ENCODE peak calls at places on chromosomes 11 and 22, in nine cellular contexts. One of them, this sample, is unnamed.

GRCh38 chr22:35972559-35972958 is 56.1 kb downstream of the RBFOX2 start:
- DNase-seq in HL-60: no peak
- DNase-seq in esophagus muscularis mucosa: no peak
- DNase-seq in right atrium auricular region: no peak
- DNase-seq in CD8-positive, alpha-beta T cell: no peak
- DNase-seq in OCI-LY7: no peak
- DNase-seq in tibial artery: no peak
- DNase-seq in heart right ventricle: no peak
- DNase-seq in PC-9: no peak
- DNase-seq in this sample: no peak

GRCh38 chr11:11752688-11753087 is 89.1 kb upstream of the USP47 start:
- DNase-seq in CD8-positive, alpha-beta T cell: no peak
- DNase-seq in OCI-LY7: no peak
- DNase-seq in right atrium auricular region: no peak
- DNase-seq in esophagus muscularis mucosa: no peak
- DNase-seq in PC-9: no peak
- DNase-seq in tibial artery: no peak
- DNase-seq in heart right ventricle: no peak
- DNase-seq in HL-60: no peak
- DNase-seq in this sample: no peak

GRCh38 chr22:39685336-39686177 is 115.0 kb downstream of the CACNA1I start:
- DNase-seq in PC-9: no peak
- DNase-seq in right atrium auricular region: no peak
- DNase-seq in HL-60: no peak
- DNase-seq in OCI-LY7: no peak
- DNase-seq in esophagus muscularis mucosa: no peak
- DNase-seq in heart right ventricle: no peak
- DNase-seq in tibial artery: no peak
- DNase-seq in CD8-positive, alpha-beta T cell: no peak
- DNase-seq in this sample: no peak

GRCh38 chr22:36365020-36365411 is 22.8 kb downstream of the MYH9 start:
- DNase-seq in heart right ventricle: no peak
- DNase-seq in right atrium auricular region: peak; percentile 87
- DNase-seq in esophagus muscularis mucosa: no peak
- DNase-seq in PC-9: peak; percentile 74
- DNase-seq in HL-60: no peak
- DNase-seq in OCI-LY7: no peak
- DNase-seq in CD8-positive, alpha-beta T cell: peak; percentile 97
- DNase-seq in tibial artery: peak; percentile 79
- DNase-seq in this sample: peak; percentile 65

GRCh38 chr11:45146072-45147016 is at the start of gene PRDM11:
- DNase-seq in PC-9: peak; percentile 76
- DNase-seq in heart right ventricle: no peak
- DNase-seq in OCI-LY7: peak; percentile 75
- DNase-seq in tibial artery: peak; percentile 54
- DNase-seq in CD8-positive, alpha-beta T cell: no peak
- DNase-seq in esophagus muscularis mucosa: no peak
- DNase-seq in HL-60: no peak
- DNase-seq in right atrium auricular region: no peak
- DNase-seq in this sample: peak; percentile 30

GRCh38 chr11:11569936-11570491 is 51.8 kb downstream of the GALNT18 start:
- DNase-seq in heart right ventricle: peak; percentile 70
- DNase-seq in HL-60: no peak
- DNase-seq in tibial artery: peak; percentile 88
- DNase-seq in esophagus muscularis mucosa: no peak
- DNase-seq in OCI-LY7: no peak
- DNase-seq in right atrium auricular region: peak; percentile 83
- DNase-seq in PC-9: no peak
- DNase-seq in CD8-positive, alpha-beta T cell: no peak
- DNase-seq in this sample: no peak

GRCh38 chr22:44248926-44249325 is 63.8 kb downstream of the SHISAL1 start:
- DNase-seq in PC-9: no peak
- DNase-seq in right atrium auricular region: peak; percentile 21
- DNase-seq in OCI-LY7: no peak
- DNase-seq in CD8-positive, alpha-beta T cell: no peak
- DNase-seq in tibial artery: no peak
- DNase-seq in HL-60: no peak
- DNase-seq in heart right ventricle: no peak
- DNase-seq in esophagus muscularis mucosa: peak; percentile 47
- DNase-seq in this sample: no peak

GRCh38 chr11:43632171-43632570 is 48.4 kb upstream of the HSD17B12 start:
- DNase-seq in CD8-positive, alpha-beta T cell: no peak
- DNase-seq in esophagus muscularis mucosa: no peak
- DNase-seq in OCI-LY7: no peak
- DNase-seq in right atrium auricular region: no peak
- DNase-seq in heart right ventricle: no peak
- DNase-seq in tibial artery: no peak
- DNase-seq in HL-60: no peak
- DNase-seq in PC-9: no peak
- DNase-seq in this sample: no peak

GRCh38 chr11:12675951-12676711 is 1.9 kb downstream of the TEAD1 start:
- DNase-seq in esophagus muscularis mucosa: no peak
- DNase-seq in CD8-positive, alpha-beta T cell: no peak
- DNase-seq in right atrium auricular region: no peak
- DNase-seq in PC-9: no peak
- DNase-seq in tibial artery: no peak
- DNase-seq in OCI-LY7: peak; percentile 25
- DNase-seq in HL-60: no peak
- DNase-seq in heart right ventricle: no peak
- DNase-seq in this sample: peak; percentile 22

GRCh38 chr11:133726576-133726975 is 118.7 kb downstream of the SPATA19 start:
- DNase-seq in PC-9: no peak
- DNase-seq in CD8-positive, alpha-beta T cell: no peak
- DNase-seq in heart right ventricle: no peak
- DNase-seq in right atrium auricular region: no peak
- DNase-seq in esophagus muscularis mucosa: no peak
- DNase-seq in OCI-LY7: no peak
- DNase-seq in tibial artery: no peak
- DNase-seq in HL-60: no peak
- DNase-seq in this sample: peak; percentile 94

GRCh38 chr11:60363542-60364525 is 14.5 kb upstream of the MS4A7 start:
- DNase-seq in right atrium auricular region: peak; percentile 78
- DNase-seq in CD8-positive, alpha-beta T cell: peak; percentile 38
- DNase-seq in PC-9: peak; percentile 39
- DNase-seq in OCI-LY7: peak; percentile 91
- DNase-seq in tibial artery: peak; percentile 59
- DNase-seq in heart right ventricle: no peak
- DNase-seq in esophagus muscularis mucosa: no peak
- DNase-seq in HL-60: peak; percentile 83
- DNase-seq in this sample: peak; percentile 52

GRCh38 chr22:24315367-24315781 is 44.7 kb downstream of the SPECC1L start:
- DNase-seq in OCI-LY7: no peak
- DNase-seq in esophagus muscularis mucosa: no peak
- DNase-seq in HL-60: no peak
- DNase-seq in CD8-positive, alpha-beta T cell: no peak
- DNase-seq in heart right ventricle: no peak
- DNase-seq in right atrium auricular region: no peak
- DNase-seq in PC-9: no peak
- DNase-seq in tibial artery: no peak
- DNase-seq in this sample: no peak

GRCh38 chr22:29308791-29309262 is 2.4 kb downstream of the GAS2L1 start:
- DNase-seq in esophagus muscularis mucosa: no peak
- DNase-seq in PC-9: no peak
- DNase-seq in right atrium auricular region: no peak
- DNase-seq in OCI-LY7: no peak
- DNase-seq in HL-60: no peak
- DNase-seq in CD8-positive, alpha-beta T cell: peak; percentile 42
- DNase-seq in tibial artery: no peak
- DNase-seq in heart right ventricle: no peak
- DNase-seq in this sample: no peak

GRCh38 chr11:130608267-130608666 is 159.8 kb downstream of the ADAMTS15 start:
- DNase-seq in HL-60: no peak
- DNase-seq in right atrium auricular region: no peak
- DNase-seq in CD8-positive, alpha-beta T cell: no peak
- DNase-seq in tibial artery: no peak
- DNase-seq in OCI-LY7: no peak
- DNase-seq in esophagus muscularis mucosa: no peak
- DNase-seq in PC-9: no peak
- DNase-seq in heart right ventricle: no peak
- DNase-seq in this sample: no peak

GRCh38 chr11:103295704-103296103 is 186.5 kb downstream of the DYNC2H1 start:
- DNase-seq in heart right ventricle: no peak
- DNase-seq in tibial artery: no peak
- DNase-seq in CD8-positive, alpha-beta T cell: no peak
- DNase-seq in PC-9: no peak
- DNase-seq in esophagus muscularis mucosa: no peak
- DNase-seq in OCI-LY7: peak; percentile 27
- DNase-seq in right atrium auricular region: no peak
- DNase-seq in HL-60: no peak
- DNase-seq in this sample: no peak

GRCh38 chr22:22461583-22461982 is 47.0 kb downstream of the ZNF280B start:
- DNase-seq in heart right ventricle: no peak
- DNase-seq in tibial artery: no peak
- DNase-seq in esophagus muscularis mucosa: no peak
- DNase-seq in right atrium auricular region: no peak
- DNase-seq in HL-60: no peak
- DNase-seq in OCI-LY7: no peak
- DNase-seq in PC-9: no peak
- DNase-seq in CD8-positive, alpha-beta T cell: no peak
- DNase-seq in this sample: no peak

GRCh38 chr11:111177037-111177988 is 68.2 kb upstream of the POU2AF2 start:
- DNase-seq in HL-60: no peak
- DNase-seq in PC-9: no peak
- DNase-seq in CD8-positive, alpha-beta T cell: no peak
- DNase-seq in tibial artery: no peak
- DNase-seq in right atrium auricular region: no peak
- DNase-seq in heart right ventricle: no peak
- DNase-seq in esophagus muscularis mucosa: no peak
- DNase-seq in OCI-LY7: peak; percentile 91
- DNase-seq in this sample: peak; percentile 13
- H3K27ac ChIP-seq in HL-60: no peak overlapping the region
- H3K27ac ChIP-seq in PC-9: no peak overlapping the region
- H3K27ac ChIP-seq in CD8-positive, alpha-beta T cell: no peak overlapping the region
- H3K27ac ChIP-seq in tibial artery: no peak overlapping the region
- H3K27ac ChIP-seq in right atrium auricular region: no peak overlapping the region
- H3K27ac ChIP-seq in heart right ventricle: no peak overlapping the region
- H3K27ac ChIP-seq in esophagus muscularis mucosa: no peak overlapping the region
- H3K27ac ChIP-seq in OCI-LY7: peak overlapping the region; percentile 98
- H3K27ac ChIP-seq in this sample: no peak overlapping the region

DNA sequence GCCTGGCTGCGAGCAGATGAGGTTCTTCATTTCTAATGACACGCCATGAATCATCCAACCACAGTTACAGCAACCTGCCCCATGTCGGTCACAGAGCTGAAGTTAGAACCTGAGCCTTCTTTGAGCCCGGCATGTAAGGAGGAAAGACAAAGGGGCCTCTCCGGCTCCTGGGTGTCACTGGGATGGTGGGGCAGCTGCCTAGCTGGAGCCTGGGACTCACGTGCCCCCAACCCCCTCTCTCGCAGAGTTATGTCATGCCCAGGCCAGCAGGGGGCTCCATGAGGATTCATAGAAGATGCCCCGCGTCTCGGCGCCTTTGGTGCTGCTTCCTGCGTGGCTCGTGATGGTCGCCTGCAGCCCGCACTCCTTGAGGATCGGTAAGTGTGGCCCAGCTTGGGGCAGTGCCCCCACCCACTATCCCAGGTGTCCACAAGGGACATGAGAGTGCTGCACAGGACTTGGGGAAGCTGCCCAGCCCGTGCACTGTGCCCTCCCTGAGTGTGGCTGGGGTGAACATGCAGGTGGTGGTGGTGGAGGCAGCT is 148.5 kb downstream of the GRIK4 start:
- DNase-seq in right atrium auricular region: no peak
- DNase-seq in tibial artery: no peak
- DNase-seq in HL-60: peak; percentile 0
- DNase-seq in CD8-positive, alpha-beta T cell: no peak
- DNase-seq in OCI-LY7: peak; percentile 82
- DNase-seq in PC-9: no peak
- DNase-seq in heart right ventricle: no peak
- DNase-seq in esophagus muscularis mucosa: no peak
- DNase-seq in this sample: peak; percentile 77
- TF ChIP-seq CTCF in right atrium auricular region: peak; percentile 55
- TF ChIP-seq CTCF in tibial artery: no peak
- TF ChIP-seq CTCF in HL-60: no peak
- TF ChIP-seq CTCF in CD8-positive, alpha-beta T cell: no peak
- TF ChIP-seq CTCF in OCI-LY7: peak; percentile 84
- TF ChIP-seq CTCF in PC-9: peak; percentile 61
- TF ChIP-seq CTCF in heart right ventricle: peak; percentile 48
- TF ChIP-seq CTCF in esophagus muscularis mucosa: no peak
- TF ChIP-seq CTCF in this sample: peak; percentile 77

GRCh38 chr11:1510928-1511327 is 24.3 kb upstream of the MOB2 start:
- DNase-seq in esophagus muscularis mucosa: no peak
- DNase-seq in heart right ventricle: peak; percentile 2
- DNase-seq in HL-60: no peak
- DNase-seq in tibial artery: no peak
- DNase-seq in PC-9: no peak
- DNase-seq in CD8-positive, alpha-beta T cell: no peak
- DNase-seq in right atrium auricular region: no peak
- DNase-seq in OCI-LY7: no peak
- DNase-seq in this sample: no peak

GRCh38 chr11:1509626-1510255 is 23.2 kb upstream of the MOB2 start:
- DNase-seq in right atrium auricular region: no peak
- DNase-seq in esophagus muscularis mucosa: no peak
- DNase-seq in OCI-LY7: no peak
- DNase-seq in HL-60: no peak
- DNase-seq in PC-9: no peak
- DNase-seq in heart right ventricle: no peak
- DNase-seq in CD8-positive, alpha-beta T cell: peak; percentile 2
- DNase-seq in tibial artery: no peak
- DNase-seq in this sample: no peak

GRCh38 chr11:1507381-1508140 is 21.0 kb upstream of the MOB2 start:
- DNase-seq in CD8-positive, alpha-beta T cell: peak; percentile 12
- DNase-seq in right atrium auricular region: no peak
- DNase-seq in OCI-LY7: no peak
- DNase-seq in heart right ventricle: peak; percentile 62
- DNase-seq in esophagus muscularis mucosa: no peak
- DNase-seq in tibial artery: peak; percentile 59
- DNase-seq in PC-9: no peak
- DNase-seq in HL-60: no peak
- DNase-seq in this sample: no peak

GRCh38 chr11:1508491-1508891 is 21.9 kb upstream of the MOB2 start:
- DNase-seq in right atrium auricular region: no peak
- DNase-seq in CD8-positive, alpha-beta T cell: peak; percentile 16
- DNase-seq in tibial artery: no peak
- DNase-seq in HL-60: no peak
- DNase-seq in esophagus muscularis mucosa: no peak
- DNase-seq in heart right ventricle: no peak
- DNase-seq in OCI-LY7: no peak
- DNase-seq in PC-9: no peak
- DNase-seq in this sample: no peak

DNA sequence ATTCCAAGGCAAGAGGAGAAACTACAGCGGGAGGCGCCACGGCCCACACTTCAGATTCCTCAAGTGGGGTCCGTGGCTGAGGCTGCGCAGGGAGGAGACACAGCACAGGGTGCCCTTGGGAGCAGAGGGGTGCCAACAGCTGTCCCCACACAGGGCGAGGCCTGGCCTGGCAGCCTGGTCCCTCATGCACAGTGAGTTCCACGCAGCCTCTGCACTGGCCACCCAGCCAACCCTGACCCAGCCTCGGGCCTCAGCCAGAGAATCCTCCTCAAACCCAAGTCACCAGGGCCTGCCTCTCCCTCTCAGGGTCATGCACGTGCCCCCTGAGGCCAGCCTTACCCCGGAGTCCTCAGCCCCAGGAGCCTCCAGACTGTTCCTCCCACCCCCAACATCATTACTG is 22.4 kb upstream of the MOB2 start:
- DNase-seq in right atrium auricular region: no peak
- DNase-seq in PC-9: no peak
- DNase-seq in HL-60: no peak
- DNase-seq in tibial artery: no peak
- DNase-seq in esophagus muscularis mucosa: no peak
- DNase-seq in OCI-LY7: no peak
- DNase-seq in heart right ventricle: no peak
- DNase-seq in CD8-positive, alpha-beta T cell: peak; percentile 10
- DNase-seq in this sample: no peak
- H3K27ac ChIP-seq in right atrium auricular region: no peak overlapping the region
- H3K27ac ChIP-seq in PC-9: no peak overlapping the region
- H3K27ac ChIP-seq in HL-60: no peak overlapping the region
- H3K27ac ChIP-seq in tibial artery: peak overlapping the region; percentile 68
- H3K27ac ChIP-seq in esophagus muscularis mucosa: no peak overlapping the region
- H3K27ac ChIP-seq in OCI-LY7: no peak overlapping the region
- H3K27ac ChIP-seq in heart right ventricle: no peak overlapping the region
- H3K27ac ChIP-seq in CD8-positive, alpha-beta T cell: no peak overlapping the region
- H3K27ac ChIP-seq in this sample: no peak overlapping the region

GRCh38 chr11:33161120-33162005 is at the start of gene CSTF3:
- DNase-seq in HL-60: peak; percentile 97
- DNase-seq in right atrium auricular region: peak; percentile 100
- DNase-seq in OCI-LY7: peak; percentile 94
- DNase-seq in esophagus muscularis mucosa: peak; percentile 100
- DNase-seq in tibial artery: peak; percentile 100
- DNase-seq in CD8-positive, alpha-beta T cell: peak; percentile 94
- DNase-seq in heart right ventricle: peak; percentile 100
- DNase-seq in PC-9: peak; percentile 100
- DNase-seq in this sample: peak; percentile 100
- TF ChIP-seq CTCF in HL-60: no peak
- TF ChIP-seq CTCF in right atrium auricular region: peak; percentile 63
- TF ChIP-seq CTCF in OCI-LY7: peak; percentile 19
- TF ChIP-seq CTCF in esophagus muscularis mucosa: peak; percentile 54
- TF ChIP-seq CTCF in tibial artery: peak; percentile 79
- TF ChIP-seq CTCF in CD8-positive, alpha-beta T cell: no peak
- TF ChIP-seq CTCF in heart right ventricle: peak; percentile 48
- TF ChIP-seq CTCF in PC-9: peak; percentile 65
- TF ChIP-seq CTCF in this sample: peak; percentile 24